ENCODE peak calls at places on chromosomes 5 and 9, in nine cellular contexts. F, X, R, S, L, Q, W, A and U are unnamed samples.
A peak's percentile ranks its signal among the peaks of the same experiment; 100 is the strongest.

GRCh38 chr9:132901859-132902831 is 23.4 kb downstream of the SPACA9 start:
- DNase-seq in F (peak; percentile 76), X (peak; percentile 52), R (peak; percentile 74), S (peak; percentile 52), L (peak; percentile 75), Q (peak; percentile 70), W (no peak), A (peak; percentile 75), U (peak; percentile 83)

GRCh38 chr5:150142189-150142788 is 13.4 kb downstream of the PDGFRB start:
- DNase-seq in F (no peak), X (no peak), R (no peak), S (no peak), L (peak; percentile 46), Q (no peak), W (no peak), A (no peak), U (no peak)

GRCh38 chr5:170534177-170534576 is 30.4 kb downstream of the KCNIP1 start:
- DNase-seq in F (no peak), X (no peak), R (no peak), S (no peak), L (no peak), Q (no peak), W (no peak), A (no peak), U (no peak)

GRCh38 chr9:87671925-87672324 is 54.0 kb upstream of the CTSL start:
- DNase-seq in F (no peak), X (no peak), R (no peak), S (no peak), L (no peak), Q (no peak), W (no peak), A (no peak), U (no peak)

GRCh38 chr5:74631088-74631960 is 9.2 kb downstream of the ENC1 start:
- DNase-seq in F (peak; percentile 83), X (no peak), R (no peak), S (no peak), L (no peak), Q (no peak), W (no peak), A (no peak), U (peak; percentile 65)

GRCh38 chr9:137057545-137057944 is 3.7 kb upstream of the ENTPD2 start:
- DNase-seq in F (no peak), X (no peak), R (no peak), S (no peak), L (no peak), Q (no peak), W (no peak), A (no peak), U (no peak)

GRCh38 chr9:120942186-120943001 is 15.8 kb upstream of the TRAF1 start:
- DNase-seq in F (no peak), X (no peak), R (peak; percentile 69), S (no peak), L (no peak), Q (no peak), W (no peak), A (no peak), U (no peak)

GRCh38 chr5:134554319-134555222 is 29.1 kb downstream of the JADE2 start:
- DNase-seq in F (peak; percentile 60), X (peak; percentile 74), R (peak; percentile 56), S (peak; percentile 42), L (no peak), Q (peak; percentile 64), W (peak; percentile 78), A (no peak), U (peak; percentile 71)

GRCh38 chr9:123217148-123217585 is 51.2 kb downstream of the STRBP start:
- DNase-seq in F (no peak), X (peak; percentile 10), R (no peak), S (no peak), L (no peak), Q (no peak), W (no peak), A (no peak), U (no peak)

GRCh38 chr5:77777281-77777892 is 1.2 kb upstream of the TBCA start:
- DNase-seq in F (no peak), X (no peak), R (no peak), S (no peak), L (peak; percentile 55), Q (no peak), W (no peak), A (peak; percentile 71), U (no peak)

GRCh38 chr5:91111473-91112238 is 271.5 kb downstream of the ARRDC3 start:
- DNase-seq in F (no peak), X (no peak), R (no peak), S (no peak), L (no peak), Q (no peak), W (no peak), A (no peak), U (no peak)

GRCh38 chr5:173035904-173036707 is 20.0 kb upstream of the CREBRF start:
- DNase-seq in F (peak; percentile 45), X (no peak), R (no peak), S (no peak), L (no peak), Q (no peak), W (no peak), A (no peak), U (peak; percentile 61)

GRCh38 chr5:60672693-60673264 is 27.2 kb downstream of the DEPDC1B start:
- DNase-seq in F (no peak), X (no peak), R (no peak), S (no peak), L (peak; percentile 98), Q (peak; percentile 34), W (no peak), A (no peak), U (no peak)

DNA sequence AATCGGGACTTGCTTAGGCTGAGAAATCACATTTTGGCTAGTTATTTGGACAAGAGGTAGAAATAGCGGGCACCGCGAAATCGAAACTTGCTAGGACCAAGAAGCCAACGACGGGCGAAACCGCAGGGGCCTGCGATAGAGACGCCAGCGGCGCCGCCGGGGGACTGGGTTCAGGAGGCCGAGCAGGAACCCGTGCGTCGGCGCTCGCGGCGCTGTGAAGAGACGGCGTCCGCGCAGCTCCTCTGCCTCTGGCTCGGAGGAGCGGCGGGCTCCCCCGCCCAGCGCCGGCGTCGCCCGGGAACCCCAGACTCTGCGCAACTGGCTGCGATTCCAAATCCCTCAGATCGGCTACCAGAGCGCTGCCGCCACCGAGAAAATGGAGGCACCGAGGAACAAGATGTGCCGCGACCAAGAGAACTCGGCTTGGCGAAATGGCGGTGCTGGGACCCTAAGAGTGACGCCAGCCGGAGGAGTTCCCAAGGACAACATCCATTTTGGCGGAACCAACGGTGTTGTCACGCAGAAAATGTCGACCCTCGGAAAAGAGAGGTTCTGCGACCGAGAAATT is 26.2 kb upstream of the ANXA2R start:
- DNase-seq in F (peak; percentile 83), X (peak; percentile 38), R (peak; percentile 68), S (no peak), L (peak; percentile 55), Q (peak; percentile 82), W (peak; percentile 89), A (peak; percentile 73), U (peak; percentile 53)
- TF ChIP-seq CTCF in F (peak; percentile 10), X (no peak), R (no peak), S (no peak), L (no peak), Q (no peak), W (no peak), A (no peak), U (no peak)

GRCh38 chr5:67496051-67496450 is 299.5 kb upstream of the CD180 start:
- DNase-seq in F (no peak), X (no peak), R (no peak), S (no peak), L (no peak), Q (no peak), W (no peak), A (no peak), U (no peak)

GRCh38 chr5:67490543-67491321 is 294.1 kb upstream of the CD180 start:
- DNase-seq in F (no peak), X (no peak), R (no peak), S (no peak), L (no peak), Q (no peak), W (no peak), A (no peak), U (no peak)

GRCh38 chr5:67494186-67494842 is 297.7 kb upstream of the CD180 start:
- DNase-seq in F (no peak), X (no peak), R (peak; percentile 34), S (no peak), L (no peak), Q (no peak), W (no peak), A (no peak), U (no peak)

GRCh38 chr5:67495072-67495471 is 298.5 kb upstream of the CD180 start:
- DNase-seq in F (no peak), X (no peak), R (no peak), S (no peak), L (no peak), Q (no peak), W (no peak), A (no peak), U (no peak)

GRCh38 chr5:67493676-67494075 is 297.1 kb upstream of the CD180 start:
- DNase-seq in F (no peak), X (no peak), R (no peak), S (no peak), L (peak; percentile 55), Q (peak; percentile 37), W (peak; percentile 32), A (peak; percentile 31), U (peak; percentile 6)
- TF ChIP-seq CTCF in F (no peak), X (peak; percentile 11), R (no peak), S (no peak), L (peak; percentile 87), Q (no peak), W (peak; percentile 42), A (peak; percentile 62), U (peak; percentile 43)

DNA sequence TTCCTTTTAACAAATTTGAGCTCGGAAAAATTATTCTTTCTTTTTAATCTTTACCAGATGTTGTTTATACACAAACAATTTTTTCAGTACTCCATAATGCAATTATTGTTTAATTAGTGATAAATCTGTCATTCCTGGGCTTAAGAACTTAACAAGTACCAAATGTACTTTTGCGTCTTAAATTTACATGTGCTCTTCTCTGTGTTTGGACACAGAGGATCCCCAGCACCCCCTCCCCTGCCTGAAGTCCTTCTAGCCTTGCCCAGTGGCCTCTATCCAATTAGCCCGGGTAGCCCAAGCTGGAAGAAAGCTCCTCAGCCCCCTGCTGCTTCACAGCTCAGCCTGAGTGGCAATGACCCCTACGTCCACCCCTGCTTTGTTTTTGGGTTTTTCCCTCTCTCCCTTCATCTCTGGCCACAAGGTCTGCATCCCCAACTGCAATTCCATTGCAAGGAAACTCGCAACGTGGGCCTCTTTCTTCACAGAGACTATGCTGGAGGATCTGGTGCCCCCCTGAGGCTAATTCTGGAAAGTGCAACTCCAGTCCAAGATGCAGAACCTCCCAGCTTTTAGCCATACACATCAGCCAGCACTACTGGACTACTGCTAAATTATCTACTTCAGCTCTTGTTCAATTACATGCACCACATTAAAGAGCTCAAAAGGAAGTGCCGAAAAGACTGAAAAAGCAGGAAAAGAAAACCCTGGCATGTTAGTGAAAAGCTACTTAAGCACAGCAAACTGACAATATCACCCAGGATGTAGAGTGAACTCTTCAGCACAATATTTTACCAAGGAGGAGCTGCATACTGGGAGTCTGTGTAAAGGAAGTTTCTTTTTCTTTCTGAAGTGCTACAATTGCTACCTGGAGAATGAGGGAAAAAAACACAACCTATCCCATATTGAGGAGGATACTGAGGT is 186.2 kb downstream of the FANCC start:
- DNase-seq in F (peak; percentile 47), X (peak; percentile 36), R (peak; percentile 76), S (peak; percentile 71), L (peak; percentile 33), Q (peak; percentile 73), W (no peak), A (peak; percentile 25), U (peak; percentile 76)
- TF ChIP-seq CTCF in F (peak; percentile 88), X (peak; percentile 91), R (peak; percentile 82), S (peak; percentile 89), L (peak; percentile 91), Q (peak; percentile 82), W (peak; percentile 84), A (peak; percentile 87), U (peak; percentile 77)

GRCh38 chr9:12640021-12640587 is 53.1 kb upstream of the TYRP1 start:
- DNase-seq in F (peak; percentile 28), X (no peak), R (no peak), S (no peak), L (peak; percentile 27), Q (no peak), W (no peak), A (peak; percentile 35), U (no peak)
- TF ChIP-seq CTCF in F (peak; percentile 76), X (peak; percentile 37), R (no peak), S (peak; percentile 15), L (peak; percentile 62), Q (peak; percentile 7), W (peak; percentile 62), A (peak; percentile 72), U (peak; percentile 32)